ENCODE peak calls at places on chromosomes 4 and X, in five cellular contexts. Z, R, O, X and N are unnamed samples.
A peak's percentile ranks its signal among the peaks of the same experiment; 100 is the strongest.

GRCh38 chrX:134512566-134512965 is 52.6 kb downstream of the HPRT1 start:
- DNase-seq in X (peak; percentile 18), O (no peak), R (no peak), Z (no peak), N (peak; percentile 60)

GRCh38 chr4:68342139-68342538 is 7.8 kb downstream of the YTHDC1 start:
- DNase-seq in Z (no peak), R (no peak), O (no peak), X (no peak), N (no peak)

GRCh38 chr4:73718375-73719373 is 21.7 kb upstream of the CXCL8 start:
- DNase-seq in O (no peak), Z (no peak), R (peak; percentile 25), X (no peak), N (no peak)

GRCh38 chr4:125389713-125390112 is 75.0 kb downstream of the FAT4 start:
- DNase-seq in O (no peak), R (no peak), X (no peak), Z (no peak), N (no peak)

GRCh38 chr4:183249854-183250253 is 70.2 kb downstream of the CLDN22 start:
- DNase-seq in Z (no peak), O (no peak), R (peak; percentile 26), X (peak; percentile 35), N (peak; percentile 43)

GRCh38 chrX:134752558-134752957 is 94.3 kb upstream of the PLAC1 start:
- DNase-seq in Z (no peak), O (no peak), R (no peak), X (no peak), N (no peak)

GRCh38 chrX:125293792-125294780 is 25.6 kb upstream of the TEX13C start:
- DNase-seq in O (no peak), Z (no peak), X (no peak), R (no peak), N (no peak)

GRCh38 chr4:73087871-73088270 is 18.4 kb upstream of the COX18 start:
- DNase-seq in Z (no peak), R (no peak), X (no peak), O (no peak), N (no peak)

GRCh38 chrX:150306002-150306401 is 57.1 kb upstream of the MAMLD1 start:
- DNase-seq in O (no peak), X (no peak), R (no peak), Z (no peak), N (no peak)

GRCh38 chrX:74133156-74133796 is 170.7 kb upstream of the ZCCHC13 start:
- DNase-seq in Z (no peak), O (no peak), X (peak; percentile 44), R (peak; percentile 60), N (peak; percentile 30)

GRCh38 chrX:149010026-149010898 is 494.8 kb downstream of the IDS start:
- DNase-seq in R (no peak), O (no peak), X (no peak), Z (no peak), N (no peak)

GRCh38 chr4:77815651-77816050 is 3.5 kb downstream of the CNOT6L start:
- DNase-seq in R (no peak), Z (no peak), O (no peak), X (no peak), N (no peak)

GRCh38 chrX:111095974-111096870 is at the start of gene PAK3:
- DNase-seq in X (peak; percentile 0), R (peak; percentile 26), Z (peak; percentile 35), O (no peak), N (peak; percentile 12)

GRCh38 chr4:82367438-82368097 is 6.2 kb downstream of the HNRNPD start:
- DNase-seq in R (no peak), O (no peak), Z (no peak), X (no peak), N (no peak)

GRCh38 chr4:83132065-83132464 is 17.5 kb upstream of the PLAC8 start:
- DNase-seq in Z (no peak), X (no peak), O (no peak), R (no peak), N (no peak)

GRCh38 chrX:64097891-64098290 is 107.6 kb downstream of the AMER1 start:
- DNase-seq in Z (no peak), O (no peak), R (no peak), X (no peak), N (no peak)

DNA sequence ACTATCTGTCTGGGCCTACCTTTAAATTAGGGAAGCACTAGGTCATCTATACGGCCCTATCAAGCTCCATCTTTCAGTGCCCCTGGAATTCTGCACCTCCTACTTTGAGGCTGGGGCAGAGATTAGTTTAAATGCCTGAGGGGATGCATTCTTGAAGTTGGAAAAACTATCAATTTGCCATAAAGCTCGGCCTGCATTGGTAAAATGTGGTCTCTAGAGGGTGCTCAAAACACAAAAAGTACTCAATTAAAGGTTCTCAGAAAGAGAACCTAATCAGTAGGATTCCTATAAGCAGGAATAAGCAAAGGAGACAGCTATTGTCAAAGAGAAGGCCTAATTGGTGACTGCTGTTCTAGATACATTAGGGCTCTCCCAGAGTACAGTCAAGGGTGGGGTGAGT is 111.7 kb downstream of the AMER1 start:
- DNase-seq in X (peak; percentile 14), Z (no peak), O (no peak), R (no peak), N (no peak)
- TF ChIP-seq CTCF in X (peak; percentile 45), Z (no peak), O (no peak), R (peak; percentile 43), N (no peak)

GRCh38 chr4:128290526-128290925 is 2.9 kb upstream of the PGRMC2 start:
- DNase-seq in O (no peak), Z (no peak), X (no peak), R (no peak), N (no peak)
- TF ChIP-seq CTCF in O (no peak), Z (no peak), X (no peak), R (no peak), N (no peak)

GRCh38 chrX:21705215-21705614 is 47.1 kb upstream of the KLHL34 start:
- DNase-seq in Z (no peak), X (peak; percentile 52), O (no peak), R (no peak), N (no peak)

GRCh38 chrX:21711126-21711847 is 46.6 kb downstream of the SMPX start:
- DNase-seq in R (no peak), O (no peak), X (no peak), Z (no peak), N (no peak)

GRCh38 chrX:21711848-21712197 is 46.1 kb downstream of the SMPX start:
- DNase-seq in O (no peak), R (no peak), Z (no peak), X (no peak), N (no peak)

GRCh38 chrX:21702725-21703228 is 44.6 kb upstream of the KLHL34 start:
- DNase-seq in R (no peak), O (no peak), X (no peak), Z (no peak), N (no peak)

GRCh38 chrX:21708116-21708515 is 49.8 kb downstream of the SMPX start:
- DNase-seq in X (no peak), Z (no peak), O (no peak), R (no peak), N (no peak)
- TF ChIP-seq CTCF in X (no peak), Z (no peak), O (no peak), R (peak; percentile 27), N (no peak)

GRCh38 chr4:6716018-6716911 is at the start of gene BLOC1S4:
- DNase-seq in R (peak; percentile 97), O (peak; percentile 83), X (peak; percentile 88), Z (peak; percentile 90), N (peak; percentile 75)
- TF ChIP-seq CTCF in R (no peak), O (no peak), X (no peak), Z (no peak), N (no peak)